ENCODE peak calls at places on chromosomes 7 and 10, in seven cellular contexts. W is uterus, U is sciatic nerve, V is ovary, R is iPS-NIHi11, I is transverse colon, K is anterior cingulate cortex. A is an unnamed sample.

GRCh38 chr10:104293021-104293420 is 24.0 kb downstream of the GSTO2 start:
- DNase-seq in W (no peak), R (no peak), K (no peak), I (no peak), U (no peak), V (no peak), A (no peak)

GRCh38 chr10:27390681-27391080 is 113.4 kb upstream of the RAB18 start:
- DNase-seq in I (no peak), K (no peak), V (no peak), R (no peak), W (no peak), U (no peak), A (no peak)

GRCh38 chr7:101693498-101694091 is 64.5 kb upstream of the MYL10 start:
- DNase-seq in I (no peak), V (no peak), K (no peak), R (no peak), W (no peak), U (no peak), A (no peak)

GRCh38 chr7:38825721-38826440 is 83.1 kb downstream of the VPS41 start:
- DNase-seq in R (no peak), K (no peak), V (no peak), W (no peak), U (no peak), I (no peak), A (no peak)

GRCh38 chr10:17665742-17666141 is 21.8 kb downstream of the STAM start:
- DNase-seq in U (no peak), W (no peak), R (no peak), K (no peak), I (no peak), V (no peak), A (no peak)

GRCh38 chr7:91836065-91836368 is 44.5 kb downstream of the MTERF1 start:
- DNase-seq in W (no peak), V (no peak), I (no peak), R (no peak), K (no peak), U (no peak), A (no peak)

GRCh38 chr10:95178797-95179196 is 15.2 kb upstream of the ACSM6 start:
- DNase-seq in U (no peak), I (no peak), K (no peak), V (no peak), W (no peak), R (no peak), A (no peak)

GRCh38 chr10:69401416-69401815 is 15.3 kb downstream of the TACR2 start:
- DNase-seq in U (no peak), I (no peak), K (no peak), R (no peak), V (no peak), W (no peak), A (no peak)